ENCODE peak calls at places on chromosome 17, in eight cellular contexts. H, D, F, V, W, Y, R and Q are unnamed samples.

GRCh38 chr17:29753845-29754439 is 131.2 kb upstream of the CORO6 start:
- DNase-seq in H (no peak), D (no peak), F (no peak), V (no peak), W (no peak), Y (no peak), R (no peak), Q (no peak)

GRCh38 chr17:36869441-36869840 is 67.8 kb upstream of the LHX1 start:
- DNase-seq in H (no peak), D (no peak), F (no peak), V (no peak), W (no peak), Y (no peak), R (no peak), Q (no peak)

GRCh38 chr17:45307290-45308015 is 9.4 kb downstream of the MAP3K14 start:
- DNase-seq in H (peak; percentile 74), D (no peak), F (no peak), V (peak; percentile 84), W (no peak), Y (no peak), R (peak; percentile 91), Q (no peak)

GRCh38 chr17:80523054-80523744 is 21.4 kb upstream of the RPTOR start:
- DNase-seq in H (no peak), D (no peak), F (no peak), V (no peak), W (no peak), Y (no peak), R (no peak), Q (no peak)

GRCh38 chr17:75020331-75021110 is 8.1 kb downstream of the MRPL58 start:
- DNase-seq in H (no peak), D (no peak), F (no peak), V (no peak), W (no peak), Y (no peak), R (no peak), Q (no peak)

GRCh38 chr17:8797621-8798175 is 1.5 kb downstream of the MFSD6L start:
- DNase-seq in H (no peak), D (no peak), F (no peak), V (no peak), W (no peak), Y (no peak), R (no peak), Q (no peak)

GRCh38 chr17:66451188-66452149 is 149.1 kb downstream of the PRKCA start:
- DNase-seq in H (no peak), D (no peak), F (no peak), V (no peak), W (no peak), Y (no peak), R (no peak), Q (no peak)

GRCh38 chr17:57899391-57899790 is 49.5 kb upstream of the MRPS23 start:
- DNase-seq in H (no peak), D (no peak), F (no peak), V (peak; percentile 75), W (no peak), Y (no peak), R (no peak), Q (no peak)

GRCh38 chr17:3667366-3668278 is 756 bp downstream of the TAX1BP3 start:
- DNase-seq in H (no peak), D (peak; percentile 7), F (no peak), V (peak; percentile 80), W (peak; percentile 46), Y (peak; percentile 74), R (peak; percentile 91), Q (peak; percentile 22)

GRCh38 chr17:76527430-76528111 is 9.9 kb downstream of the CYGB start:
- DNase-seq in H (peak; percentile 34), D (no peak), F (peak; percentile 30), V (peak; percentile 51), W (no peak), Y (no peak), R (no peak), Q (no peak)

GRCh38 chr17:33039874-33040273 is 48.2 kb downstream of the SPACA3 start:
- DNase-seq in H (no peak), D (no peak), F (no peak), V (peak; percentile 88), W (no peak), Y (peak; percentile 60), R (peak; percentile 66), Q (no peak)

GRCh38 chr17:29076722-29077121 is 33.8 kb downstream of the PIPOX start:
- DNase-seq in H (no peak), D (no peak), F (no peak), V (no peak), W (no peak), Y (no peak), R (no peak), Q (no peak)

GRCh38 chr17:50918933-50919296 is 52.8 kb upstream of the TOB1 start:
- DNase-seq in H (peak; percentile 49), D (no peak), F (peak; percentile 28), V (peak; percentile 40), W (no peak), Y (no peak), R (no peak), Q (no peak)